ENCODE peak calls at places on chromosomes 3 and 15, in eight cellular contexts. One of them, this sample, is unnamed.
A peak's percentile ranks its signal among the peaks of the same experiment; 100 is the strongest.

GRCh38 chr3:42473083-42473932 is 29.1 kb upstream of the VIPR1 start:
- DNase-seq in T-helper 1 cell: no peak
- DNase-seq in CD4-positive, CD25-positive, alpha-beta regulatory T cell: no peak
- DNase-seq in colonic mucosa: peak; percentile 54
- DNase-seq in heart left ventricle: no peak
- DNase-seq in AG10803: peak; percentile 49
- DNase-seq in M059J: peak; percentile 44
- DNase-seq in neuronal stem cell: no peak
- DNase-seq in this sample: no peak

GRCh38 chr3:51982352-51982837 is 940 bp upstream of the ACY1 start:
- DNase-seq in T-helper 1 cell: no peak
- DNase-seq in CD4-positive, CD25-positive, alpha-beta regulatory T cell: peak; percentile 54
- DNase-seq in M059J: peak; percentile 49
- DNase-seq in colonic mucosa: peak; percentile 83
- DNase-seq in AG10803: no peak
- DNase-seq in heart left ventricle: no peak
- DNase-seq in neuronal stem cell: no peak
- DNase-seq in this sample: peak; percentile 43

GRCh38 chr3:59422312-59422711 is 372.5 kb upstream of the CFAP20DC start:
- DNase-seq in AG10803: peak; percentile 23
- DNase-seq in neuronal stem cell: no peak
- DNase-seq in M059J: peak; percentile 72
- DNase-seq in CD4-positive, CD25-positive, alpha-beta regulatory T cell: no peak
- DNase-seq in colonic mucosa: no peak
- DNase-seq in T-helper 1 cell: no peak
- DNase-seq in heart left ventricle: no peak
- DNase-seq in this sample: no peak

GRCh38 chr15:79208179-79208578 is 74.3 kb upstream of the ANKRD34C start:
- DNase-seq in heart left ventricle: no peak
- DNase-seq in M059J: no peak
- DNase-seq in colonic mucosa: no peak
- DNase-seq in T-helper 1 cell: no peak
- DNase-seq in CD4-positive, CD25-positive, alpha-beta regulatory T cell: no peak
- DNase-seq in AG10803: no peak
- DNase-seq in neuronal stem cell: no peak
- DNase-seq in this sample: no peak

GRCh38 chr3:29466442-29466841 is 185.6 kb downstream of the RBMS3 start:
- DNase-seq in M059J: no peak
- DNase-seq in CD4-positive, CD25-positive, alpha-beta regulatory T cell: no peak
- DNase-seq in neuronal stem cell: no peak
- DNase-seq in AG10803: no peak
- DNase-seq in T-helper 1 cell: no peak
- DNase-seq in colonic mucosa: no peak
- DNase-seq in heart left ventricle: no peak
- DNase-seq in this sample: no peak

GRCh38 chr3:143594217-143594616 is 254.1 kb downstream of the SLC9A9 start:
- DNase-seq in neuronal stem cell: no peak
- DNase-seq in CD4-positive, CD25-positive, alpha-beta regulatory T cell: no peak
- DNase-seq in T-helper 1 cell: no peak
- DNase-seq in heart left ventricle: no peak
- DNase-seq in M059J: no peak
- DNase-seq in colonic mucosa: peak; percentile 76
- DNase-seq in AG10803: no peak
- DNase-seq in this sample: no peak

GRCh38 chr3:58242340-58242739 is 4.7 kb downstream of the ABHD6 start:
- DNase-seq in heart left ventricle: no peak
- DNase-seq in AG10803: no peak
- DNase-seq in M059J: peak; percentile 21
- DNase-seq in colonic mucosa: peak; percentile 7
- DNase-seq in T-helper 1 cell: no peak
- DNase-seq in neuronal stem cell: no peak
- DNase-seq in CD4-positive, CD25-positive, alpha-beta regulatory T cell: no peak
- DNase-seq in this sample: no peak

GRCh38 chr3:138834359-138835176 is at the start of gene PIK3CB:
- DNase-seq in M059J: peak; percentile 89
- DNase-seq in colonic mucosa: peak; percentile 93
- DNase-seq in AG10803: peak; percentile 81
- DNase-seq in T-helper 1 cell: peak; percentile 74
- DNase-seq in heart left ventricle: peak; percentile 96
- DNase-seq in CD4-positive, CD25-positive, alpha-beta regulatory T cell: peak; percentile 88
- DNase-seq in neuronal stem cell: peak; percentile 89
- DNase-seq in this sample: peak; percentile 94

GRCh38 chr3:11654166-11654565 is 10.5 kb upstream of the VGLL4 start:
- DNase-seq in M059J: no peak
- DNase-seq in neuronal stem cell: no peak
- DNase-seq in heart left ventricle: no peak
- DNase-seq in AG10803: no peak
- DNase-seq in colonic mucosa: no peak
- DNase-seq in CD4-positive, CD25-positive, alpha-beta regulatory T cell: no peak
- DNase-seq in T-helper 1 cell: no peak
- DNase-seq in this sample: no peak

GRCh38 chr3:58237238-58237939 is at the start of gene ABHD6:
- DNase-seq in neuronal stem cell: peak; percentile 84
- DNase-seq in colonic mucosa: peak; percentile 83
- DNase-seq in CD4-positive, CD25-positive, alpha-beta regulatory T cell: peak; percentile 83
- DNase-seq in T-helper 1 cell: peak; percentile 70
- DNase-seq in M059J: peak; percentile 56
- DNase-seq in heart left ventricle: peak; percentile 90
- DNase-seq in AG10803: peak; percentile 57
- DNase-seq in this sample: peak; percentile 74

GRCh38 chr3:150933473-150934008 is 28.3 kb upstream of the MINDY4B start:
- DNase-seq in AG10803: no peak
- DNase-seq in M059J: no peak
- DNase-seq in T-helper 1 cell: no peak
- DNase-seq in heart left ventricle: no peak
- DNase-seq in colonic mucosa: no peak
- DNase-seq in neuronal stem cell: no peak
- DNase-seq in CD4-positive, CD25-positive, alpha-beta regulatory T cell: no peak
- DNase-seq in this sample: no peak

GRCh38 chr3:72632129-72632528 is 216.1 kb downstream of the SHQ1 start:
- DNase-seq in AG10803: no peak
- DNase-seq in T-helper 1 cell: no peak
- DNase-seq in CD4-positive, CD25-positive, alpha-beta regulatory T cell: no peak
- DNase-seq in colonic mucosa: no peak
- DNase-seq in heart left ventricle: no peak
- DNase-seq in M059J: no peak
- DNase-seq in neuronal stem cell: no peak
- DNase-seq in this sample: no peak

GRCh38 chr3:99845999-99846398 is 28.3 kb downstream of the CMSS1 start:
- DNase-seq in AG10803: no peak
- DNase-seq in CD4-positive, CD25-positive, alpha-beta regulatory T cell: no peak
- DNase-seq in colonic mucosa: no peak
- DNase-seq in M059J: no peak
- DNase-seq in T-helper 1 cell: no peak
- DNase-seq in heart left ventricle: no peak
- DNase-seq in neuronal stem cell: no peak
- DNase-seq in this sample: no peak

GRCh38 chr15:42375941-42376340 is 16.6 kb downstream of the CAPN3 start:
- DNase-seq in neuronal stem cell: no peak
- DNase-seq in colonic mucosa: no peak
- DNase-seq in AG10803: no peak
- DNase-seq in heart left ventricle: no peak
- DNase-seq in CD4-positive, CD25-positive, alpha-beta regulatory T cell: no peak
- DNase-seq in T-helper 1 cell: no peak
- DNase-seq in M059J: no peak
- DNase-seq in this sample: no peak

GRCh38 chr3:130894130-130894872 is 417 bp downstream of the ATP2C1 start:
- DNase-seq in T-helper 1 cell: peak; percentile 38
- DNase-seq in neuronal stem cell: peak; percentile 57
- DNase-seq in heart left ventricle: peak; percentile 68
- DNase-seq in CD4-positive, CD25-positive, alpha-beta regulatory T cell: peak; percentile 50
- DNase-seq in AG10803: no peak
- DNase-seq in colonic mucosa: peak; percentile 56
- DNase-seq in M059J: peak; percentile 49
- DNase-seq in this sample: peak; percentile 45

GRCh38 chr3:118960876-118961275 is 73.8 kb downstream of the IGSF11 start:
- DNase-seq in M059J: peak; percentile 4
- DNase-seq in neuronal stem cell: no peak
- DNase-seq in heart left ventricle: no peak
- DNase-seq in AG10803: peak; percentile 5
- DNase-seq in CD4-positive, CD25-positive, alpha-beta regulatory T cell: no peak
- DNase-seq in colonic mucosa: no peak
- DNase-seq in T-helper 1 cell: no peak
- DNase-seq in this sample: no peak

GRCh38 chr3:48662753-48663488 is at the start of gene CELSR3:
- DNase-seq in CD4-positive, CD25-positive, alpha-beta regulatory T cell: peak; percentile 82
- DNase-seq in heart left ventricle: no peak
- DNase-seq in M059J: peak; percentile 87
- DNase-seq in colonic mucosa: peak; percentile 68
- DNase-seq in T-helper 1 cell: peak; percentile 44
- DNase-seq in AG10803: peak; percentile 91
- DNase-seq in neuronal stem cell: peak; percentile 90
- DNase-seq in this sample: peak; percentile 77

GRCh38 chr15:49423021-49423420 is at the start of gene FGF7:
- DNase-seq in colonic mucosa: no peak
- DNase-seq in heart left ventricle: no peak
- DNase-seq in AG10803: peak; percentile 96
- DNase-seq in T-helper 1 cell: no peak
- DNase-seq in neuronal stem cell: peak; percentile 9
- DNase-seq in M059J: peak; percentile 3
- DNase-seq in CD4-positive, CD25-positive, alpha-beta regulatory T cell: no peak
- DNase-seq in this sample: no peak

This sample was measured in thyroid gland.